ENCODE peak calls at places on chromosome 6, in five cellular contexts. U is HCT116; N is body of pancreas; Z is stimulated activated naive B cell treated with anti-CD40 and anti-IgM and Interleukin-4, amounts not matched to agents 10 μg/mL and 1 μg/mL and 100 μg/mL, for 72 hours; J is activated CD8-positive, alpha-beta memory T cell treated with anti-CD3 and anti-CD28 coated beads, Interleukin-2, amount 10 ng/mL, durations not matched to agents 7 days and 5 days. E is an unnamed sample.

GRCh38 chr6:13761361-13762036 is 49.9 kb upstream of the RANBP9 start:
- ATAC-seq in N (no peak), J (no peak), U (no peak), Z (no peak), E (no peak)

GRCh38 chr6:143198312-143198711 is 137.6 kb downstream of the AIG1 start:
- ATAC-seq in Z (no peak), N (no peak), J (no peak), U (no peak), E (no peak)

GRCh38 chr6:129635396-129636164 is 74.4 kb downstream of the ARHGAP18 start:
- ATAC-seq in N (no peak), Z (no peak), U (no peak), J (no peak), E (peak)

GRCh38 chr6:129623008-129623732 is 86.8 kb downstream of the ARHGAP18 start:
- ATAC-seq in Z (peak), U (no peak), N (no peak), J (no peak), E (no peak)

GRCh38 chr6:108876929-108877775 is 28.9 kb downstream of the ARMC2 start:
- ATAC-seq in N (peak), Z (no peak), J (no peak), U (no peak), E (peak)

GRCh38 chr6:17031961-17032360 is 69.9 kb upstream of the STMND1 start:
- ATAC-seq in U (no peak), Z (no peak), N (no peak), J (no peak), E (no peak)

GRCh38 chr6:128499079-128499705 is 21.2 kb downstream of the PTPRK start:
- ATAC-seq in N (peak), J (no peak), Z (no peak), U (no peak), E (no peak)

GRCh38 chr6:75204959-75205775 is 686 bp downstream of the COL12A1 start:
- ATAC-seq in Z (no peak), U (peak), J (no peak), N (no peak), E (peak)

GRCh38 chr6:39984051-39984450 is 49.8 kb upstream of the MOCS1 start:
- ATAC-seq in U (no peak), J (no peak), Z (no peak), N (no peak), E (no peak)

GRCh38 chr6:155050311-155050710 is 55.2 kb downstream of the TIAM2 start:
- ATAC-seq in U (no peak), Z (peak), N (no peak), J (peak), E (no peak)

GRCh38 chr6:30985490-30985889 is 2.0 kb downstream of the MUC21 start:
- ATAC-seq in N (no peak), J (peak), U (no peak), Z (no peak), E (no peak)